ENCODE peak calls at places on chromosomes 4 and X, in nine cellular contexts. M is T-cell; I is dorsolateral prefrontal cortex; R is GM13976; E is stimulated activated CD4-positive, alpha-beta T cell treated with anti-CD3 and anti-CD28 coated beads, Interleukin-15, amount 100 ng/mL, for 48 hours; C is HEK293T; H is stimulated activated CD8-positive, alpha-beta memory T cell treated with anti-CD3 and anti-CD28 coated beads, Interleukin-7, amount 100 ng/mL, for 1 hour; J is right atrium auricular region; Z is A172. D is an unnamed sample.

GRCh38 chr4:73998040-73999011 is at the start of gene CXCL5:
- DNase-seq in M (no peak), I (peak; percentile 54), R (no peak), E (no peak), C (no peak), H (no peak), J (peak; percentile 61), Z (no peak), D (peak; percentile 75)

GRCh38 chr4:107689912-107690587 is 30.0 kb downstream of the PAPSS1 start:
- DNase-seq in M (no peak), I (no peak), R (no peak), E (no peak), C (no peak), H (no peak), J (no peak), Z (peak; percentile 81), D (peak; percentile 88)

GRCh38 chr4:13544556-13545393 is 467 bp upstream of the NKX3-2 start:
- DNase-seq in M (no peak), I (no peak), R (peak; percentile 82), E (peak; percentile 30), C (peak; percentile 91), H (no peak), J (no peak), Z (peak; percentile 69), D (peak; percentile 60)

GRCh38 chr4:176052744-176053143 is 12.9 kb upstream of the WDR17 start:
- DNase-seq in M (no peak), I (no peak), R (peak; percentile 58), E (no peak), C (no peak), H (no peak), J (no peak), Z (no peak), D (no peak)

GRCh38 chrX:45011131-45011530 is 138.1 kb downstream of the KDM6A start:
- DNase-seq in M (no peak), I (no peak), R (no peak), E (no peak), C (no peak), H (no peak), J (no peak), Z (peak; percentile 57), D (peak; percentile 58)

GRCh38 chrX:106972896-106973295 is 27.1 kb downstream of the MORC4 start:
- DNase-seq in M (no peak), I (no peak), R (no peak), E (no peak), C (no peak), H (no peak), J (no peak), Z (no peak), D (no peak)

GRCh38 chr4:94877973-94878372 is 120.2 kb downstream of the BMPR1B start:
- DNase-seq in M (no peak), I (no peak), R (no peak), E (no peak), C (no peak), H (no peak), J (no peak), Z (no peak), D (peak; percentile 63)

GRCh38 chr4:105236917-105237311 is 90.2 kb downstream of the TET2 start:
- DNase-seq in M (no peak), I (no peak), R (no peak), E (no peak), C (no peak), H (no peak), J (no peak), Z (no peak), D (no peak)

GRCh38 chrX:98071331-98071730 is 1187.6 kb downstream of the RPA4 start:
- DNase-seq in M (no peak), I (no peak), R (no peak), E (no peak), C (no peak), H (no peak), J (no peak), Z (no peak), D (peak; percentile 27)

GRCh38 chrX:22800806-22801205 is 199.0 kb upstream of the DDX53 start:
- DNase-seq in M (no peak), I (no peak), R (no peak), E (no peak), C (no peak), H (no peak), J (no peak), Z (peak; percentile 64), D (peak; percentile 5)

GRCh38 chrX:136214551-136214950 is 36.6 kb downstream of the MAP7D3 start:
- DNase-seq in M (no peak), I (no peak), R (no peak), E (no peak), C (no peak), H (no peak), J (no peak), Z (peak; percentile 71), D (peak; percentile 95)

GRCh38 chrX:154057790-154058189 is 38.1 kb upstream of the IRAK1 start:
- DNase-seq in M (no peak), I (no peak), R (no peak), E (no peak), C (no peak), H (no peak), J (no peak), Z (no peak), D (no peak)

GRCh38 chrX:137427061-137427778 is 138.7 kb upstream of the ZIC3 start:
- DNase-seq in M (no peak), I (no peak), R (no peak), E (no peak), C (no peak), H (no peak), J (no peak), Z (no peak), D (no peak)

GRCh38 chr4:7396186-7396585 is 38.5 kb downstream of the PSAPL1 start:
- DNase-seq in M (no peak), I (peak; percentile 38), R (no peak), E (no peak), C (no peak), H (no peak), J (peak; percentile 13), Z (no peak), D (no peak)

GRCh38 chrX:12895856-12896255 is 10.6 kb upstream of the TLR8 start:
- DNase-seq in M (no peak), I (no peak), R (no peak), E (no peak), C (no peak), H (no peak), J (no peak), Z (peak; percentile 56), D (peak; percentile 6)

GRCh38 chr4:24266951-24267577 is 317.3 kb downstream of the DHX15 start:
- DNase-seq in M (no peak), I (no peak), R (no peak), E (no peak), C (no peak), H (no peak), J (no peak), Z (no peak), D (peak; percentile 16)

GRCh38 chr4:105894570-105895323 is 524 bp upstream of the NPNT start:
- DNase-seq in M (no peak), I (no peak), R (peak; percentile 14), E (no peak), C (peak; percentile 39), H (no peak), J (no peak), Z (peak; percentile 4), D (no peak)

GRCh38 chr4:89549907-89550306 is 242.3 kb upstream of the GPRIN3 start:
- DNase-seq in M (no peak), I (no peak), R (no peak), E (no peak), C (no peak), H (no peak), J (no peak), Z (no peak), D (peak; percentile 89)

GRCh38 chr4:121863787-121864186 is 6.5 kb downstream of the BBS7 start:
- DNase-seq in M (no peak), I (no peak), R (no peak), E (no peak), C (peak; percentile 23), H (no peak), J (no peak), Z (no peak), D (peak; percentile 34)

GRCh38 chr4:184845367-184846011 is 19.7 kb upstream of the ACSL1 start:
- DNase-seq in M (no peak), I (no peak), R (no peak), E (no peak), C (no peak), H (no peak), J (no peak), Z (peak; percentile 32), D (peak; percentile 58)

GRCh38 chr4:169209388-169209883 is 61.3 kb downstream of the SH3RF1 start:
- DNase-seq in M (no peak), I (no peak), R (no peak), E (no peak), C (no peak), H (no peak), J (no peak), Z (no peak), D (no peak)

GRCh38 chrX:120251471-120252011 is 929 bp downstream of the ZBTB33 start:
- DNase-seq in M (no peak), I (no peak), R (no peak), E (no peak), C (peak; percentile 31), H (no peak), J (no peak), Z (peak; percentile 1), D (peak; percentile 23)

GRCh38 chrX:103697687-103698086 is 11.2 kb upstream of the MORF4L2 start:
- DNase-seq in M (no peak), I (no peak), R (no peak), E (no peak), C (no peak), H (no peak), J (no peak), Z (no peak), D (no peak)

GRCh38 chr4:123244233-123244632 is 152.4 kb upstream of the SPRY1 start:
- DNase-seq in M (no peak), I (no peak), R (no peak), E (no peak), C (peak; percentile 8), H (no peak), J (peak; percentile 88), Z (no peak), D (peak; percentile 63)

GRCh38 chr4:39976945-39977488 is 694 bp downstream of the PDS5A start:
- DNase-seq in M (peak; percentile 15), I (peak; percentile 68), R (peak; percentile 60), E (peak; percentile 32), C (peak; percentile 7), H (peak; percentile 9), J (no peak), Z (no peak), D (peak; percentile 19)

GRCh38 chr4:337932-338758 is 531 bp downstream of the ZNF141 start:
- DNase-seq in M (peak; percentile 42), I (peak; percentile 67), R (no peak), E (peak; percentile 38), C (no peak), H (peak; percentile 15), J (no peak), Z (no peak), D (peak; percentile 54)

D was measured in choroid plexus epithelial cell.